ENCODE peak calls at places on chromosomes 13 and 19, in five cellular contexts. One of them, this sample, is unnamed.

GRCh38 chr19:18044825-18045304 is 36.9 kb downstream of the ARRDC2 start:
- DNase-seq in NCI-H187: no peak
- DNase-seq in mesendoderm: peak
- DNase-seq in GM06990: peak
- DNase-seq in activated CD8-positive, alpha-beta memory T cell treated with anti-CD3 and anti-CD28 coated beads for 48 hours: peak
- DNase-seq in this sample: no peak

GRCh38 chr13:100497394-100497793 is 91.2 kb downstream of the GGACT start:
- DNase-seq in NCI-H187: no peak
- DNase-seq in activated CD8-positive, alpha-beta memory T cell treated with anti-CD3 and anti-CD28 coated beads for 48 hours: no peak
- DNase-seq in mesendoderm: peak
- DNase-seq in GM06990: no peak
- DNase-seq in this sample: no peak

GRCh38 chr19:2385053-2385721 is 25.1 kb downstream of the TMPRSS9 start:
- DNase-seq in activated CD8-positive, alpha-beta memory T cell treated with anti-CD3 and anti-CD28 coated beads for 48 hours: no peak
- DNase-seq in GM06990: no peak
- DNase-seq in mesendoderm: peak
- DNase-seq in NCI-H187: peak
- DNase-seq in this sample: no peak

GRCh38 chr13:67880916-67881315 is 650.8 kb upstream of the PCDH9 start:
- DNase-seq in mesendoderm: no peak
- DNase-seq in NCI-H187: no peak
- DNase-seq in activated CD8-positive, alpha-beta memory T cell treated with anti-CD3 and anti-CD28 coated beads for 48 hours: no peak
- DNase-seq in GM06990: no peak
- DNase-seq in this sample: no peak

GRCh38 chr13:94613051-94613450 is 11.4 kb downstream of the GPR180 start:
- DNase-seq in GM06990: no peak
- DNase-seq in activated CD8-positive, alpha-beta memory T cell treated with anti-CD3 and anti-CD28 coated beads for 48 hours: no peak
- DNase-seq in NCI-H187: no peak
- DNase-seq in mesendoderm: no peak
- DNase-seq in this sample: no peak

GRCh38 chr19:32924200-32924599 is 47.6 kb downstream of the CEP89 start:
- DNase-seq in activated CD8-positive, alpha-beta memory T cell treated with anti-CD3 and anti-CD28 coated beads for 48 hours: no peak
- DNase-seq in NCI-H187: no peak
- DNase-seq in mesendoderm: no peak
- DNase-seq in GM06990: no peak
- DNase-seq in this sample: no peak

GRCh38 chr13:54210397-54211050 is 1181.9 kb downstream of the OLFM4 start:
- DNase-seq in mesendoderm: peak
- DNase-seq in NCI-H187: no peak
- DNase-seq in GM06990: no peak
- DNase-seq in activated CD8-positive, alpha-beta memory T cell treated with anti-CD3 and anti-CD28 coated beads for 48 hours: no peak
- DNase-seq in this sample: no peak

GRCh38 chr13:102729560-102730275 is 34.9 kb upstream of the METTL21C start:
- DNase-seq in NCI-H187: no peak
- DNase-seq in activated CD8-positive, alpha-beta memory T cell treated with anti-CD3 and anti-CD28 coated beads for 48 hours: no peak
- DNase-seq in GM06990: no peak
- DNase-seq in mesendoderm: no peak
- DNase-seq in this sample: no peak

GRCh38 chr19:2970201-2970838 is 7.0 kb upstream of the TLE6 start:
- DNase-seq in NCI-H187: no peak
- DNase-seq in mesendoderm: no peak
- DNase-seq in activated CD8-positive, alpha-beta memory T cell treated with anti-CD3 and anti-CD28 coated beads for 48 hours: no peak
- DNase-seq in GM06990: no peak
- DNase-seq in this sample: no peak

GRCh38 chr19:49739933-49740332 is 23.2 kb downstream of the TSKS start:
- DNase-seq in activated CD8-positive, alpha-beta memory T cell treated with anti-CD3 and anti-CD28 coated beads for 48 hours: no peak
- DNase-seq in NCI-H187: no peak
- DNase-seq in GM06990: no peak
- DNase-seq in mesendoderm: no peak
- DNase-seq in this sample: no peak

GRCh38 chr19:36093687-36094086 is 17.3 kb upstream of the OVOL3 start:
- DNase-seq in GM06990: no peak
- DNase-seq in activated CD8-positive, alpha-beta memory T cell treated with anti-CD3 and anti-CD28 coated beads for 48 hours: no peak
- DNase-seq in mesendoderm: no peak
- DNase-seq in NCI-H187: no peak
- DNase-seq in this sample: no peak

GRCh38 chr19:29364224-29364726 is 151.3 kb upstream of the UQCRFS1 start:
- DNase-seq in GM06990: no peak
- DNase-seq in mesendoderm: peak
- DNase-seq in activated CD8-positive, alpha-beta memory T cell treated with anti-CD3 and anti-CD28 coated beads for 48 hours: no peak
- DNase-seq in NCI-H187: no peak
- DNase-seq in this sample: no peak

GRCh38 chr13:84037937-84038464 is 155.7 kb upstream of the SLITRK1 start:
- DNase-seq in NCI-H187: no peak
- DNase-seq in activated CD8-positive, alpha-beta memory T cell treated with anti-CD3 and anti-CD28 coated beads for 48 hours: no peak
- DNase-seq in GM06990: no peak
- DNase-seq in mesendoderm: peak
- DNase-seq in this sample: no peak

GRCh38 chr19:49157445-49158224 is at the start of gene TRPM4:
- DNase-seq in mesendoderm: peak
- DNase-seq in NCI-H187: peak
- DNase-seq in GM06990: no peak
- DNase-seq in activated CD8-positive, alpha-beta memory T cell treated with anti-CD3 and anti-CD28 coated beads for 48 hours: no peak
- DNase-seq in this sample: peak

GRCh38 chr13:49023441-49023840 is 47.7 kb downstream of the FNDC3A start:
- DNase-seq in mesendoderm: no peak
- DNase-seq in NCI-H187: no peak
- DNase-seq in GM06990: no peak
- DNase-seq in activated CD8-positive, alpha-beta memory T cell treated with anti-CD3 and anti-CD28 coated beads for 48 hours: no peak
- DNase-seq in this sample: no peak

GRCh38 chr19:48405010-48405659 is 11.7 kb downstream of the GRIN2D start:
- DNase-seq in NCI-H187: no peak
- DNase-seq in GM06990: no peak
- DNase-seq in mesendoderm: no peak
- DNase-seq in activated CD8-positive, alpha-beta memory T cell treated with anti-CD3 and anti-CD28 coated beads for 48 hours: no peak
- DNase-seq in this sample: no peak